ENCODE peak calls at places on chromosomes 6 and 20, in four cellular contexts. O, C, V and S are unnamed samples.

GRCh38 chr6:124823240-124824105 is 138.8 kb upstream of the RNF217 start:
- DNase-seq in O (no peak), C (no peak), V (no peak), S (no peak)

GRCh38 chr20:77231-77630 is 10.2 kb upstream of the DEFB125 start:
- DNase-seq in O (no peak), C (no peak), V (peak), S (no peak)

GRCh38 chr6:169398342-169399105 is 144.9 kb upstream of the THBS2 start:
- DNase-seq in O (no peak), C (no peak), V (no peak), S (no peak)

GRCh38 chr20:53883098-53883762 is 187.2 kb downstream of the BCAS1 start:
- DNase-seq in O (no peak), C (no peak), V (no peak), S (no peak)

GRCh38 chr6:44127186-44128019 is at the start of the genes MRPL14 and TMEM63B:
- DNase-seq in O (peak), C (peak), V (peak), S (peak)

GRCh38 chr6:166623318-166623717 is 3.7 kb downstream of the RPS6KA2 start:
- DNase-seq in O (no peak), C (no peak), V (no peak), S (no peak)

GRCh38 chr6:48986803-48987202 is 476.2 kb downstream of the MMUT start:
- DNase-seq in O (no peak), C (no peak), V (no peak), S (no peak)

GRCh38 chr6:25050356-25050755 is 114.6 kb upstream of the RIPOR2 start:
- DNase-seq in O (no peak), C (no peak), V (peak), S (no peak)

GRCh38 chr20:22681591-22682248 is 97.3 kb upstream of the FOXA2 start:
- DNase-seq in O (no peak), C (no peak), V (no peak), S (no peak)

GRCh38 chr6:136095961-136096360 is 154.2 kb downstream of the MTFR2 start:
- DNase-seq in O (no peak), C (no peak), V (no peak), S (no peak)

GRCh38 chr6:5752282-5752681 is 254.4 kb downstream of the NRN1 start:
- DNase-seq in O (no peak), C (no peak), V (no peak), S (peak)

GRCh38 chr6:166543603-166544293 is 42.7 kb downstream of the RAMACL start:
- DNase-seq in O (no peak), C (no peak), V (no peak), S (no peak)

GRCh38 chr20:63337786-63338420 is 23.2 kb downstream of the CHRNA4 start:
- DNase-seq in O (no peak), C (no peak), V (no peak), S (no peak)

GRCh38 chr20:33753763-33754162 is 22.0 kb downstream of the ZNF341 start:
- DNase-seq in O (peak), C (no peak), V (no peak), S (no peak)

GRCh38 chr6:257031-257725 is 35.1 kb upstream of the DUSP22 start:
- DNase-seq in O (no peak), C (no peak), V (peak), S (no peak)

GRCh38 chr20:12847862-12848261 is 160.9 kb upstream of the SPTLC3 start:
- DNase-seq in O (no peak), C (no peak), V (peak), S (no peak)

GRCh38 chr6:74519172-74519571 is 686.7 kb downstream of the COL12A1 start:
- DNase-seq in O (no peak), C (no peak), V (peak), S (no peak)

GRCh38 chr20:20603339-20603990 is 109.0 kb downstream of the RALGAPA2 start:
- DNase-seq in O (no peak), C (peak), V (peak), S (peak)

GRCh38 chr6:13696226-13696625 is 15.4 kb downstream of the RANBP9 start:
- DNase-seq in O (no peak), C (no peak), V (no peak), S (no peak)

GRCh38 chr6:170329321-170329720 is 22.8 kb downstream of the FAM120B start:
- DNase-seq in O (no peak), C (no peak), V (no peak), S (no peak)

GRCh38 chr6:98828991-98829411 is 5.4 kb upstream of the POU3F2 start:
- DNase-seq in O (no peak), C (no peak), V (no peak), S (peak)

GRCh38 chr6:17900011-17900410 is 87.4 kb downstream of the KIF13A start:
- DNase-seq in O (no peak), C (no peak), V (no peak), S (no peak)

GRCh38 chr6:110549277-110549676 is 72.9 kb upstream of the SLC22A16 start:
- DNase-seq in O (no peak), C (no peak), V (no peak), S (no peak)

GRCh38 chr6:127463056-127463455 is 3.9 kb upstream of the KIAA0408 start:
- DNase-seq in O (no peak), C (no peak), V (no peak), S (no peak)

GRCh38 chr6:24951831-24952299 is 16.1 kb upstream of the RIPOR2 start:
- DNase-seq in O (peak), C (no peak), V (no peak), S (no peak)

GRCh38 chr6:10297825-10298224 is 117.0 kb downstream of the TFAP2A start:
- DNase-seq in O (no peak), C (no peak), V (no peak), S (no peak)

DNA sequence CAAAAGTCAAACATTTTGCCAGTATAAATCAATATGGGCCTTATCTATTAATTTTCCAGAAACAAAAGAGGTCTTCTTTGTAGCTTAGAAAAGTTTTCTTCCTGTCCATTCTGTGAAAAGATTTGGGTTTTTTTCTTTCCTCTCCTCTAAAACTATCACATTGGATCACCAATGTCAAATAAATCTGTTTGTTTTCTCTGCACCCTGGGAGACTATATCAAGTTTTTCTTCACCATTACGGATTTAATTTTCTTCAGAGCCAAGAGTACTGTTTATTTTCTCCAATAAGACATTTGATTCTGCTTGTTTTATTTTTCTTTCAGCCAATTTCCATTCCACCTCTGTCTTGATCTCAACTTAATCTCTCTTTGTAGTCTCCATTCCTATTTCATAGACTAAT is 1.9 kb upstream of the LZTS3 start:
- DNase-seq in O (no peak), C (no peak), V (no peak), S (no peak)
- H3K27ac ChIP-seq in O (peak), C (peak), V (no peak), S (no peak)

DNA sequence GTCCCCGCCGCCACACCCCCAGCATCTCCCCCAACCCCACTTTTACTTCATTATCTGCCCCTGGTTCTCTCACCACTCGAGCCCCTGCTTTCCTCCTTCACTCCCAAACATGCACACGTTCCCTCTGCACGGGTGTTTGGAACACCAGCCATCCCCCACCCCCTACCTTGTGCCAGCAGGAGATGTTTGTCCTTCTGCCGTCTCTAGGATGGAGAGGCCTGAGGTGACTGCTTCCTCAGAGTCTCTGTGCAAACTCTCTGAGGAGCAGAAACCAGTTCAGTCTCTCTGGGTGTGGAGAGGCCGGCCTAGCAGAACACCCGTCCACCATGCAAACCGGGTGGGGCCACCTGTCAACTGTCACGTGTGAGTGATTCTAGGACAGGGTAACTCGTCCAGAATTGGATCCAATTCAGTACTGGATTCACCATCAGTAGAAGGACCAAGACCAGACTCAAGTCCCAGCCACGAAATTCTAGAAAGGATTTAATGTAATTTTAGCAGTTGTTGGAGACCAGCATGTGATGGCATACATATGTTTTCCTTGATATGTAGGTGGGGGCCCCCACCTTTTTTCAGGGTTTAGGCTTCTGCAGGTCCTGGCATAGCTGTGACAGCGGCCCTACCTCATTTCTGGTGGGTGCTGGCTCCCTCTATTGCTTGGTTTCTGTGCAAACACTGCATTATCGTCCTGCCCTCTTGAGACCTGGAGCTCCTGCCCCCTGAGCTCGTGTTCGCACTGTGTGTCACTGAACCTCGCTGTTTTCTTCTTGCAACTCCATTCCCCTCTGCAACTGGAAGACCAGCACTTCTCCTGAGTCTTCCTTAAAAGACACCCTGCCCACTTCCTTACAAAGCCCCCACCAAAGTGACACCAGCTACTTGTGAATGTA is at the start of gene RAET1E:
- DNase-seq in O (no peak), C (no peak), V (no peak), S (peak)
- TF ChIP-seq CTCF in O (no peak), C (no peak), V (no peak), S (peak)

GRCh38 chr6:144284474-144284752 is 722 bp upstream of the UTRN start:
- DNase-seq in O (no peak), C (no peak), V (no peak), S (no peak)

GRCh38 chr6:144286503-144287393 is 1.6 kb downstream of the UTRN start:
- DNase-seq in O (peak), C (peak), V (peak), S (peak)

GRCh38 chr6:144284753-144285547 is at the start of gene UTRN:
- DNase-seq in O (peak), C (peak), V (peak), S (peak)

GRCh38 chr6:144285798-144286502 is 815 bp downstream of the UTRN start:
- DNase-seq in O (peak), C (peak), V (peak), S (peak)

GRCh38 chr6:144285548-144285797 is 338 bp downstream of the UTRN start:
- DNase-seq in O (peak), C (no peak), V (no peak), S (no peak)
- H3K27ac ChIP-seq in O (peak), C (peak), V (peak), S (peak)

DNA sequence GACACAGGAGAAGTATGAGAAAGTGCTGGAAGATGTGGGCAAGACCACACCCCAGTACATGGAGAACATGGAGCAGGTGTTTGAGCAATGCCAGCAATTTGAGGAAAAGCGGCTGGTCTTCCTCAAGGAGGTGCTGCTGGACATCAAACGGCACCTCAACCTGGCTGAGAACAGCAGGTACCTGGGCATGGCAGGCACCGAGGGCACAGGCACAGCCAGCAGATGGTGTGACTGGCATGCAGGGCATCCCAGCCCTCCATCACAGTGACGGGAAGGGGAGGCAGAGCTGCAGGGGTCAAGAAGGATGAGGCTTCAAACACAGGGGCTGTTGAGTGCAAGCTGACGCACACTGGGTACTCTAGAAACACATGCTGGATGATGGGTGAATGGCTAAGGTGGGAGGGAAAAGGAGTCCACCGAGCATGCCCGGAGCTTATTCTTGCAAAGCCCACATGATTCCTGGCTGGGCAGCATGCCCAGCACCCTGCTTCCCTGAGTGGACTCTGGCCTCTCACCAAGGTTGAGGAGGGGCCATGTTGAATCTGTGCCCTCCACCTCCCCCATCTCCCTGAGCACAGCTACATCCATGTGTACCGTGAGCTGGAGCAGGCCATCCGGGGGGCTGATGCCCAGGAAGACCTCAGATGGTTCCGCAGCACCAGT is 26.3 kb downstream of the SPDEF start:
- DNase-seq in O (no peak), C (peak), V (no peak), S (no peak)
- TF ChIP-seq CTCF in O (no peak), C (peak), V (no peak), S (peak)

GRCh38 chr6:64507661-64508060 is 872.1 kb downstream of the PHF3 start:
- DNase-seq in O (no peak), C (no peak), V (no peak), S (no peak)
- H3K27ac ChIP-seq in O (no peak), C (no peak), V (no peak), S (no peak)

GRCh38 chr20:45539382-45539781 is at the start of gene WFDC6:
- DNase-seq in O (no peak), C (no peak), V (no peak), S (no peak)

GRCh38 chr20:45538209-45538798 is 978 bp downstream of the WFDC6 start:
- DNase-seq in O (no peak), C (no peak), V (peak), S (peak)
- TF ChIP-seq CTCF in O (no peak), C (no peak), V (no peak), S (peak)

GRCh38 chr20:9160760-9161159 is 91.9 kb downstream of the PLCB4 start:
- DNase-seq in O (no peak), C (no peak), V (no peak), S (no peak)
- H3K27ac ChIP-seq in O (no peak), C (peak), V (no peak), S (peak)

GRCh38 chr6:159168536-159169192 is 536 bp upstream of the FNDC1 start:
- DNase-seq in O (peak), C (no peak), V (no peak), S (peak)
- TF ChIP-seq CTCF in O (no peak), C (no peak), V (no peak), S (peak)

GRCh38 chr6:144316866-144317204 is 31.7 kb downstream of the UTRN start:
- DNase-seq in O (no peak), C (no peak), V (no peak), S (no peak)
- H3K27ac ChIP-seq in O (no peak), C (no peak), V (no peak), S (no peak)